ENCODE peak calls at places on chromosomes 5 and 9, in four cellular contexts. J is mesothelial cell of epicardium, G is coronary artery, M is transverse colon. C is an unnamed sample.

GRCh38 chr9:136533775-136534157 is 12.1 kb downstream of the NOTCH1 start:
- DNase-seq in J (no peak), M (peak), G (no peak), C (no peak)

GRCh38 chr5:178496219-178496618 is 94.0 kb downstream of the COL23A1 start:
- DNase-seq in J (no peak), G (no peak), M (no peak), C (no peak)

GRCh38 chr5:127998950-127999349 is 84.6 kb upstream of the SLC12A2 start:
- DNase-seq in G (no peak), J (no peak), M (no peak), C (no peak)

GRCh38 chr9:129289883-129290282 is 111.8 kb upstream of the IER5L start:
- DNase-seq in M (no peak), J (no peak), G (peak), C (peak)

GRCh38 chr5:155252717-155253116 is 239.2 kb downstream of the KIF4B start:
- DNase-seq in G (no peak), J (no peak), M (no peak), C (no peak)

GRCh38 chr9:126151031-126151670 is 175.5 kb upstream of the MVB12B start:
- DNase-seq in M (peak), G (no peak), J (no peak), C (peak)

GRCh38 chr9:4137755-4138154 is 162.1 kb downstream of the GLIS3 start:
- DNase-seq in J (no peak), M (no peak), G (no peak), C (no peak)

GRCh38 chr9:108720191-108720642 is 135.6 kb downstream of the ACTL7B start:
- DNase-seq in J (no peak), G (no peak), M (no peak), C (no peak)

DNA sequence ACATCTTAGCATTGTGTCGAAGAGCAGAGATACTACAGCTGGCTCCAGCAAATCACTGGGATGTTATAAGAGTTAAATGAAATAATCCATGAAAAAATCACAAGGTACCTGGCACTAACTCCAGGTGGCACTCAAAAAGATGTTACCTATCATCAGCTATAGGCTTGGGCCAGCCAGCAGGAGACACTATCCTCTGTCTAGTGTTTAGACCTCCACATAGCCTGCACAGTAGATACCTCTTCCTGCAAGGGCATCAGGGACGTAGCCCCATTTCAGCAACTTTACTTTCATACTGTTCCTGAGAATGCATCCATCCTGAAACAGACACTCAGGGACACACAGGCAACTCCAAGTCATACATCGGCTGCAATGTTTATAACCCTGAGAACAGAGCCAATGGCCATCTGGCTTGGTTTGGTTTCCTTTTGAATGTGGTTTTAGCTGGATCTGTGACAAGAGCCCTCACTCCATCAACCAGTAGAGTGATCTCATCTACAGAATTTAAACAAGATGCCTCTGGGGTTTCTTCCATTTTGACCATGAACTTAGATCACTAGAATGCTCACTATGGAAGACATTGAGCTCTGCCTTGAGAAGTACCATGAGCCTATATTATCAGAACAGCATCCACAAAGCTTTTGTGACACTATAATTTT is 69.9 kb downstream of the TLE1 start:
- DNase-seq in J (no peak), G (no peak), M (no peak), C (no peak)
- TF ChIP-seq CTCF in J (no peak), G (no peak), M (no peak), C (no peak)

DNA sequence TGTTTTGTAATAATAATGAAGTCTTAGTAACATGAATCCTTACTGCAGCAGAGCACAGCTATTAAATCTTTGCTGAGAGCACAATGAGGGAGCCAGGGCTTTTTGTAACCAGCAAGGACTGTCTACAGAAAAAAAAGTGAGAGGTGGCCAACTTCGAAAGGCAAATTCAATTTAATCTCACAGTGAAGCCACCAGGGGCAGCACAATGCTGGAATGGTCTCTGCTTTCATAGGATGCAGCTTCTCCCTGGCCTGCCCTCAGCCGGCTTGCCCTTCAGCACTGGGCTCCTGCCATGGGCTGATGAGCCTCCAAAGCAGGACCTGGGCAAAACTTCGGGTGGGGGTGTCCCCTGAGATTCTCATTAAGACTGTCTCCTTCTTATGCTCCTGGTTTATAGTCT is 134.3 kb downstream of the GNAQ start:
- DNase-seq in M (no peak), G (no peak), J (no peak), C (no peak)
- TF ChIP-seq CTCF in M (no peak), G (no peak), J (no peak), C (peak)

GRCh38 chr5:174549254-174549653 is 175.1 kb upstream of the MSX2 start:
- DNase-seq in M (no peak), J (no peak), G (peak), C (no peak)

GRCh38 chr5:174553556-174553955 is 170.8 kb upstream of the MSX2 start:
- DNase-seq in M (no peak), G (peak), J (no peak), C (no peak)

GRCh38 chr5:174550026-174550425 is 174.4 kb upstream of the MSX2 start:
- DNase-seq in M (no peak), J (no peak), G (no peak), C (no peak)

GRCh38 chr5:174555726-174556125 is 168.7 kb upstream of the MSX2 start:
- DNase-seq in G (peak), M (no peak), J (no peak), C (no peak)

DNA sequence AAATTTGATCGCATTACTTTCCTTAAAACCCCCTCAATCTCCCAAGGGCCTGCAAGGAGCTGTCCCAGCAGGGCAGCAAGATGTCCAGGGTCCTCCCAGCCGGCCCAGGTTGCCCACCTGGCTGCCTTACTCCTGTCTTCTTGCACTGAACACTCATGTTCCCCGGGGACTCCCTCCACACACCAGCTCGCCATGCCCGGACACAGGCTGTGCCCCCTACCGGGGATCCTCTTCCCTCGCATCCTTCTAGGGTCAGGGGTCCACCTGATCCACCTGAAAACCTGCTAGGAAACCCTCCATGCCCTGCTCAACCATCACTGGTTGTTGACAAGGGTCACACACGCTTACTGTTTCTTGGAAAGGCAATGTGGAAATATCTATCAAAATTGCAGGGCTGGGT is 172.0 kb upstream of the MSX2 start:
- DNase-seq in G (no peak), J (no peak), M (no peak), C (no peak)
- TF ChIP-seq CTCF in G (no peak), J (no peak), M (no peak), C (no peak)

GRCh38 chr5:76953551-76954382 is 922 bp downstream of the CRHBP start:
- DNase-seq in M (no peak), G (no peak), J (peak), C (no peak)
- TF ChIP-seq CTCF in M (no peak), G (no peak), J (no peak), C (peak)

DNA sequence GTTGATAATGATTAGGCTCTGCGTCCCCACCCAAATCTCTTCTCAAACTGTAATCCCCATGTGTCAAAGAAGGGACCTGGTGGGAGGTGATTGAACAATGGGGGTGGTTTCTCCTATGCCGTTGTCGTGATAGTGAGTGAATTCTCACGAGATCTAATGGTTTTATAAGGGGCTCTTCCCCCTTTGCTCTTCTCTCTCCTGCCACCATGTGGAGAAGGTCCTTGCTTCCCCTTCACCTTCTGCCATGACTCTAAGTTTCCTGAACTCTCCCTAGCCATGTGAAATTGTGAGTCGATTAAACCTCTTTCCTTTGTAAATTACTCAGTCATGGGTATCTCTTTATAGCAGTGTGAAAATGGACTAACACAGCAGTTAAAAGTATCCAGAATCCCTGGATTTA is 715.2 kb upstream of the DMAC1 start:
- DNase-seq in G (no peak), M (no peak), J (no peak), C (no peak)
- TF ChIP-seq CTCF in G (no peak), M (no peak), J (no peak), C (no peak)

GRCh38 chr5:72921103-72921502 is 34.7 kb upstream of the FCHO2 start:
- DNase-seq in M (no peak), J (no peak), G (no peak), C (no peak)

GRCh38 chr5:72917371-72917776 is 38.5 kb upstream of the FCHO2 start:
- DNase-seq in M (no peak), G (no peak), J (no peak), C (no peak)

GRCh38 chr5:72925336-72926010 is 30.4 kb upstream of the FCHO2 start:
- DNase-seq in M (no peak), J (no peak), G (no peak), C (no peak)

GRCh38 chr5:72921886-72922285 is 34.0 kb upstream of the FCHO2 start:
- DNase-seq in M (no peak), G (no peak), J (no peak), C (no peak)

DNA sequence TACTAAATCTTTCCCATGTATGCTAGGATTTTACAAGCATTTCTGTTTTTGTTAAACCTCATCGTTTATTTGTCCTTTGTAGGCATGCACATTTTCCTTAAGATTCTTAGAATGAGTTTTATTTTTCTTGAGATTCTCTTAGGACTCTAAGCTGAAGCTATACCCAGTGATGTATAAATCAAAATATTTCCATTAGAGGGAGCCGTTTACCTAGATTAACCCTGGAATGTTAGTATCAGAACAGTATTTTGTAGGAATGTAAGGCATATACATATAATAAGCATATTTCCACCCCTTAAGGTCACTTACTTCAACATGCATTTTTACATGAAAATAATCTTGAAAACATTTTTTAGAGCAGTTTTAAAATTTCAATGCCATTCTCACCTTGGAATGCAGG is 35.2 kb upstream of the FCHO2 start:
- DNase-seq in M (no peak), J (no peak), G (no peak), C (no peak)
- TF ChIP-seq CTCF in M (peak), J (no peak), G (no peak), C (peak)

GRCh38 chr5:10300246-10300645 is 7.5 kb downstream of the CMBL start:
- DNase-seq in M (no peak), J (no peak), G (no peak), C (no peak)

GRCh38 chr5:10291736-10292135 is 16.0 kb downstream of the CMBL start:
- DNase-seq in G (no peak), M (no peak), J (no peak), C (no peak)

GRCh38 chr5:10293907-10294662 is 13.6 kb downstream of the CMBL start:
- DNase-seq in M (no peak), J (no peak), G (no peak), C (no peak)

GRCh38 chr5:10297646-10298204 is 10.0 kb downstream of the CMBL start:
- DNase-seq in M (no peak), J (no peak), G (no peak), C (no peak)

DNA sequence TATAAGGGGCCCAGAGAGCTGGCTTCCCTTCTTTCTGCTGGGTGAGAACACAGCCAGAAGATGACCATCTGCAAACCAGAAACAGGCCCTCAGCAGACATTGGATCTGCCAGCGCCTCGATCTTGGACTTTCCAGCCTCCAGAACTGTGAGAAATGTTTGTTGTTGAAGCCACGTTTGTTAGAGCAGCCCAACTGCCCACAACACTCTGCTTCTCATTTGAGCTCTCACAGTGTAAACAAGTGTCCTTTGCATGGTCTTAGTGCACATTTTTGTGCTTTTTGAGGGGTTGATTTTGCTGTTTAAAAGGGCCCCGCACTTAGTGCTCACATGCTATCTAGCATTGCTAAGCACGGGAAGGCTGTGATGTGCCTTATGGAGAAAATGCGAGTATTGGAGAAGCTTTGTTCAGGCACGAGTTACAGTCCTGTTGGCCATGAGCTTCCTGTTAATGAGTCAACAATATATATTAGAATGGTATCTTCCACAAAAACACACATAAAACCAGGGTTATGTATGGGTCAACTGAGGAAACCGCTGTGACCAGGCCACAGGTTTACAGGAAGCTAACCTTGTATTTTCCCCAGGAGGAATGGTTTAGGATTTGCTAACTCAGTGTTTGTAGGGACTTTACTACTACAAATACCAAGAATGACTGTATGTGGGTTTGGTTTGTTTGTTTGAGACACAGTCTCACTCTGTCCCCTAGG is 11.9 kb downstream of the CMBL start:
- DNase-seq in G (no peak), M (no peak), J (no peak), C (no peak)
- TF ChIP-seq CTCF in G (no peak), M (no peak), J (no peak), C (no peak)

GRCh38 chr9:133463864-133464615 is 4.3 kb downstream of the CACFD1 start:
- DNase-seq in M (no peak), J (peak), G (no peak), C (no peak)

GRCh38 chr9:133460405-133461175 is 812 bp downstream of the CACFD1 start:
- DNase-seq in M (peak), J (no peak), G (peak), C (no peak)

GRCh38 chr9:133464638-133465037 is 4.9 kb downstream of the CACFD1 start:
- DNase-seq in J (peak), M (no peak), G (no peak), C (no peak)

GRCh38 chr9:133461975-133462374 is 2.2 kb downstream of the CACFD1 start:
- DNase-seq in M (no peak), J (no peak), G (no peak), C (no peak)

GRCh38 chr9:133463234-133463863 is 3.6 kb downstream of the CACFD1 start:
- DNase-seq in M (no peak), G (no peak), J (no peak), C (no peak)
- TF ChIP-seq CTCF in M (peak), G (no peak), J (no peak), C (no peak)